ENCODE peak calls at places on chromosomes 7 and 10, in seven cellular contexts. One of them, this sample, is unnamed.

GRCh38 chr7:73822319-73823173 is 8.2 kb upstream of the CLDN4 start:
- DNase-seq in GM20000: no peak
- DNase-seq in cardiac fibroblast: peak
- DNase-seq in hepatocyte: peak
- DNase-seq in GM12865: no peak
- DNase-seq in activated naive CD8-positive, alpha-beta T cell treated with anti-CD3 and anti-CD28 coated beads, Interleukin-2, amount 50 U/mL, for 24 hours: no peak
- DNase-seq in activated naive CD4-positive, alpha-beta T cell: no peak
- DNase-seq in this sample: peak

GRCh38 chr10:125691160-125691981 is 8.4 kb upstream of the TEX36 start:
- DNase-seq in activated naive CD8-positive, alpha-beta T cell treated with anti-CD3 and anti-CD28 coated beads, Interleukin-2, amount 50 U/mL, for 24 hours: no peak
- DNase-seq in hepatocyte: no peak
- DNase-seq in cardiac fibroblast: no peak
- DNase-seq in GM20000: no peak
- DNase-seq in GM12865: no peak
- DNase-seq in activated naive CD4-positive, alpha-beta T cell: no peak
- DNase-seq in this sample: peak

GRCh38 chr10:102418612-102419560 is at the start of gene PSD:
- DNase-seq in GM20000: no peak
- DNase-seq in hepatocyte: no peak
- DNase-seq in activated naive CD8-positive, alpha-beta T cell treated with anti-CD3 and anti-CD28 coated beads, Interleukin-2, amount 50 U/mL, for 24 hours: no peak
- DNase-seq in activated naive CD4-positive, alpha-beta T cell: no peak
- DNase-seq in GM12865: no peak
- DNase-seq in cardiac fibroblast: no peak
- DNase-seq in this sample: no peak

GRCh38 chr7:725223-726005 is 1.1 kb upstream of the DNAAF5 start:
- DNase-seq in cardiac fibroblast: peak
- DNase-seq in hepatocyte: peak
- DNase-seq in GM20000: no peak
- DNase-seq in GM12865: no peak
- DNase-seq in activated naive CD8-positive, alpha-beta T cell treated with anti-CD3 and anti-CD28 coated beads, Interleukin-2, amount 50 U/mL, for 24 hours: no peak
- DNase-seq in activated naive CD4-positive, alpha-beta T cell: no peak
- DNase-seq in this sample: peak

GRCh38 chr10:9858816-9859215 is 1158.9 kb upstream of the CELF2 start:
- DNase-seq in cardiac fibroblast: peak
- DNase-seq in GM20000: no peak
- DNase-seq in hepatocyte: no peak
- DNase-seq in activated naive CD8-positive, alpha-beta T cell treated with anti-CD3 and anti-CD28 coated beads, Interleukin-2, amount 50 U/mL, for 24 hours: no peak
- DNase-seq in activated naive CD4-positive, alpha-beta T cell: no peak
- DNase-seq in GM12865: no peak
- DNase-seq in this sample: no peak

GRCh38 chr10:47207280-47207613 is 92.8 kb upstream of the GDF10 start:
- DNase-seq in GM12865: no peak
- DNase-seq in GM20000: no peak
- DNase-seq in activated naive CD4-positive, alpha-beta T cell: no peak
- DNase-seq in activated naive CD8-positive, alpha-beta T cell treated with anti-CD3 and anti-CD28 coated beads, Interleukin-2, amount 50 U/mL, for 24 hours: peak
- DNase-seq in hepatocyte: peak
- DNase-seq in cardiac fibroblast: peak
- DNase-seq in this sample: no peak

GRCh38 chr7:98284335-98285036 is 3.0 kb downstream of the BRI3 start:
- DNase-seq in GM12865: no peak
- DNase-seq in activated naive CD4-positive, alpha-beta T cell: no peak
- DNase-seq in hepatocyte: peak
- DNase-seq in activated naive CD8-positive, alpha-beta T cell treated with anti-CD3 and anti-CD28 coated beads, Interleukin-2, amount 50 U/mL, for 24 hours: no peak
- DNase-seq in GM20000: no peak
- DNase-seq in cardiac fibroblast: peak
- DNase-seq in this sample: peak

GRCh38 chr10:26249681-26250080 is 33.1 kb downstream of the GAD2 start:
- DNase-seq in activated naive CD8-positive, alpha-beta T cell treated with anti-CD3 and anti-CD28 coated beads, Interleukin-2, amount 50 U/mL, for 24 hours: no peak
- DNase-seq in cardiac fibroblast: no peak
- DNase-seq in GM20000: no peak
- DNase-seq in GM12865: no peak
- DNase-seq in hepatocyte: no peak
- DNase-seq in activated naive CD4-positive, alpha-beta T cell: no peak
- DNase-seq in this sample: no peak

GRCh38 chr10:78937800-78938694 is 130.7 kb upstream of the ZMIZ1 start:
- DNase-seq in cardiac fibroblast: no peak
- DNase-seq in GM20000: no peak
- DNase-seq in hepatocyte: no peak
- DNase-seq in activated naive CD4-positive, alpha-beta T cell: no peak
- DNase-seq in GM12865: no peak
- DNase-seq in activated naive CD8-positive, alpha-beta T cell treated with anti-CD3 and anti-CD28 coated beads, Interleukin-2, amount 50 U/mL, for 24 hours: peak
- DNase-seq in this sample: no peak

GRCh38 chr7:127689194-127689772 is 37.3 kb downstream of the SND1 start:
- DNase-seq in GM20000: no peak
- DNase-seq in activated naive CD8-positive, alpha-beta T cell treated with anti-CD3 and anti-CD28 coated beads, Interleukin-2, amount 50 U/mL, for 24 hours: no peak
- DNase-seq in cardiac fibroblast: no peak
- DNase-seq in GM12865: no peak
- DNase-seq in activated naive CD4-positive, alpha-beta T cell: no peak
- DNase-seq in hepatocyte: no peak
- DNase-seq in this sample: no peak

GRCh38 chr7:41467596-41467995 is 235.3 kb downstream of the INHBA start:
- DNase-seq in cardiac fibroblast: no peak
- DNase-seq in activated naive CD8-positive, alpha-beta T cell treated with anti-CD3 and anti-CD28 coated beads, Interleukin-2, amount 50 U/mL, for 24 hours: no peak
- DNase-seq in activated naive CD4-positive, alpha-beta T cell: no peak
- DNase-seq in hepatocyte: no peak
- DNase-seq in GM20000: no peak
- DNase-seq in GM12865: no peak
- DNase-seq in this sample: no peak

GRCh38 chr7:92797693-92798092 is 38.7 kb downstream of the CDK6 start:
- DNase-seq in GM12865: peak
- DNase-seq in hepatocyte: no peak
- DNase-seq in cardiac fibroblast: peak
- DNase-seq in activated naive CD4-positive, alpha-beta T cell: no peak
- DNase-seq in activated naive CD8-positive, alpha-beta T cell treated with anti-CD3 and anti-CD28 coated beads, Interleukin-2, amount 50 U/mL, for 24 hours: peak
- DNase-seq in GM20000: no peak
- DNase-seq in this sample: no peak

GRCh38 chr7:75732764-75733630 is 5.7 kb downstream of the HIP1 start:
- DNase-seq in activated naive CD4-positive, alpha-beta T cell: no peak
- DNase-seq in cardiac fibroblast: peak
- DNase-seq in hepatocyte: peak
- DNase-seq in activated naive CD8-positive, alpha-beta T cell treated with anti-CD3 and anti-CD28 coated beads, Interleukin-2, amount 50 U/mL, for 24 hours: no peak
- DNase-seq in GM12865: no peak
- DNase-seq in GM20000: no peak
- DNase-seq in this sample: no peak

GRCh38 chr7:157273208-157274202 is 63.3 kb upstream of the DNAJB6 start:
- DNase-seq in activated naive CD4-positive, alpha-beta T cell: peak
- DNase-seq in activated naive CD8-positive, alpha-beta T cell treated with anti-CD3 and anti-CD28 coated beads, Interleukin-2, amount 50 U/mL, for 24 hours: peak
- DNase-seq in GM12865: peak
- DNase-seq in GM20000: peak
- DNase-seq in hepatocyte: peak
- DNase-seq in cardiac fibroblast: peak
- DNase-seq in this sample: peak

GRCh38 chr10:45502458-45502857 is 128.4 kb downstream of the ALOX5 start:
- DNase-seq in activated naive CD8-positive, alpha-beta T cell treated with anti-CD3 and anti-CD28 coated beads, Interleukin-2, amount 50 U/mL, for 24 hours: no peak
- DNase-seq in GM20000: no peak
- DNase-seq in GM12865: no peak
- DNase-seq in hepatocyte: no peak
- DNase-seq in cardiac fibroblast: peak
- DNase-seq in activated naive CD4-positive, alpha-beta T cell: no peak
- DNase-seq in this sample: no peak

GRCh38 chr10:100286051-100287033 is at the start of gene BLOC1S2:
- DNase-seq in hepatocyte: peak
- DNase-seq in GM20000: peak
- DNase-seq in activated naive CD4-positive, alpha-beta T cell: peak
- DNase-seq in cardiac fibroblast: peak
- DNase-seq in activated naive CD8-positive, alpha-beta T cell treated with anti-CD3 and anti-CD28 coated beads, Interleukin-2, amount 50 U/mL, for 24 hours: peak
- DNase-seq in GM12865: peak
- DNase-seq in this sample: peak

GRCh38 chr10:75712241-75712880 is 280.9 kb downstream of the LRMDA start:
- DNase-seq in GM20000: no peak
- DNase-seq in activated naive CD8-positive, alpha-beta T cell treated with anti-CD3 and anti-CD28 coated beads, Interleukin-2, amount 50 U/mL, for 24 hours: no peak
- DNase-seq in hepatocyte: no peak
- DNase-seq in GM12865: no peak
- DNase-seq in activated naive CD4-positive, alpha-beta T cell: no peak
- DNase-seq in cardiac fibroblast: no peak
- DNase-seq in this sample: no peak

GRCh38 chr10:132467464-132468149 is 70.0 kb upstream of the INPP5A start:
- DNase-seq in cardiac fibroblast: no peak
- DNase-seq in GM20000: no peak
- DNase-seq in hepatocyte: no peak
- DNase-seq in GM12865: no peak
- DNase-seq in activated naive CD8-positive, alpha-beta T cell treated with anti-CD3 and anti-CD28 coated beads, Interleukin-2, amount 50 U/mL, for 24 hours: no peak
- DNase-seq in activated naive CD4-positive, alpha-beta T cell: no peak
- DNase-seq in this sample: no peak

GRCh38 chr10:129730993-129731325 is 233.1 kb downstream of the EBF3 start:
- DNase-seq in activated naive CD8-positive, alpha-beta T cell treated with anti-CD3 and anti-CD28 coated beads, Interleukin-2, amount 50 U/mL, for 24 hours: no peak
- DNase-seq in cardiac fibroblast: no peak
- DNase-seq in GM12865: no peak
- DNase-seq in activated naive CD4-positive, alpha-beta T cell: no peak
- DNase-seq in GM20000: no peak
- DNase-seq in hepatocyte: no peak
- DNase-seq in this sample: no peak

GRCh38 chr7:14851610-14852009 is 50.9 kb downstream of the DGKB start:
- DNase-seq in GM20000: no peak
- DNase-seq in activated naive CD8-positive, alpha-beta T cell treated with anti-CD3 and anti-CD28 coated beads, Interleukin-2, amount 50 U/mL, for 24 hours: no peak
- DNase-seq in hepatocyte: no peak
- DNase-seq in GM12865: no peak
- DNase-seq in cardiac fibroblast: peak
- DNase-seq in activated naive CD4-positive, alpha-beta T cell: no peak
- DNase-seq in this sample: no peak

GRCh38 chr7:31825576-31825975 is 138.6 kb downstream of the PPP1R17 start:
- DNase-seq in activated naive CD8-positive, alpha-beta T cell treated with anti-CD3 and anti-CD28 coated beads, Interleukin-2, amount 50 U/mL, for 24 hours: no peak
- DNase-seq in GM20000: no peak
- DNase-seq in GM12865: no peak
- DNase-seq in hepatocyte: no peak
- DNase-seq in activated naive CD4-positive, alpha-beta T cell: no peak
- DNase-seq in cardiac fibroblast: no peak
- DNase-seq in this sample: no peak

GRCh38 chr7:2882111-2882510 is 38.0 kb upstream of the GNA12 start:
- DNase-seq in activated naive CD8-positive, alpha-beta T cell treated with anti-CD3 and anti-CD28 coated beads, Interleukin-2, amount 50 U/mL, for 24 hours: no peak
- DNase-seq in hepatocyte: no peak
- DNase-seq in GM12865: no peak
- DNase-seq in activated naive CD4-positive, alpha-beta T cell: no peak
- DNase-seq in cardiac fibroblast: no peak
- DNase-seq in GM20000: no peak
- DNase-seq in this sample: no peak

GRCh38 chr7:124700655-124701054 is 64.9 kb downstream of the GPR37 start:
- DNase-seq in GM20000: no peak
- DNase-seq in activated naive CD8-positive, alpha-beta T cell treated with anti-CD3 and anti-CD28 coated beads, Interleukin-2, amount 50 U/mL, for 24 hours: no peak
- DNase-seq in cardiac fibroblast: no peak
- DNase-seq in hepatocyte: no peak
- DNase-seq in activated naive CD4-positive, alpha-beta T cell: no peak
- DNase-seq in GM12865: no peak
- DNase-seq in this sample: peak

GRCh38 chr10:71285180-71285545 is 33.9 kb upstream of the SLC29A3 start:
- DNase-seq in cardiac fibroblast: peak
- DNase-seq in activated naive CD8-positive, alpha-beta T cell treated with anti-CD3 and anti-CD28 coated beads, Interleukin-2, amount 50 U/mL, for 24 hours: peak
- DNase-seq in activated naive CD4-positive, alpha-beta T cell: no peak
- DNase-seq in GM20000: peak
- DNase-seq in hepatocyte: peak
- DNase-seq in GM12865: peak
- DNase-seq in this sample: peak

GRCh38 chr10:14285941-14286555 is 44.7 kb downstream of the FRMD4A start:
- DNase-seq in hepatocyte: no peak
- DNase-seq in GM20000: no peak
- DNase-seq in cardiac fibroblast: no peak
- DNase-seq in GM12865: no peak
- DNase-seq in activated naive CD4-positive, alpha-beta T cell: no peak
- DNase-seq in activated naive CD8-positive, alpha-beta T cell treated with anti-CD3 and anti-CD28 coated beads, Interleukin-2, amount 50 U/mL, for 24 hours: no peak
- DNase-seq in this sample: no peak

GRCh38 chr7:956031-956430 is 1.6 kb upstream of the ADAP1 start:
- DNase-seq in cardiac fibroblast: no peak
- DNase-seq in GM20000: no peak
- DNase-seq in activated naive CD8-positive, alpha-beta T cell treated with anti-CD3 and anti-CD28 coated beads, Interleukin-2, amount 50 U/mL, for 24 hours: no peak
- DNase-seq in GM12865: no peak
- DNase-seq in activated naive CD4-positive, alpha-beta T cell: no peak
- DNase-seq in hepatocyte: no peak
- DNase-seq in this sample: no peak

GRCh38 chr10:99435986-99436633 is 5.7 kb upstream of the GOT1 start:
- DNase-seq in hepatocyte: peak
- DNase-seq in GM12865: peak
- DNase-seq in cardiac fibroblast: peak
- DNase-seq in GM20000: peak
- DNase-seq in activated naive CD8-positive, alpha-beta T cell treated with anti-CD3 and anti-CD28 coated beads, Interleukin-2, amount 50 U/mL, for 24 hours: no peak
- DNase-seq in activated naive CD4-positive, alpha-beta T cell: no peak
- DNase-seq in this sample: peak

GRCh38 chr7:140899883-140900282 is 24.8 kb downstream of the BRAF start:
- DNase-seq in cardiac fibroblast: no peak
- DNase-seq in activated naive CD8-positive, alpha-beta T cell treated with anti-CD3 and anti-CD28 coated beads, Interleukin-2, amount 50 U/mL, for 24 hours: no peak
- DNase-seq in GM20000: no peak
- DNase-seq in hepatocyte: no peak
- DNase-seq in activated naive CD4-positive, alpha-beta T cell: no peak
- DNase-seq in GM12865: peak
- DNase-seq in this sample: no peak

GRCh38 chr7:2272031-2272430 is 30.0 kb downstream of the NUDT1 start:
- DNase-seq in hepatocyte: no peak
- DNase-seq in activated naive CD4-positive, alpha-beta T cell: no peak
- DNase-seq in GM12865: no peak
- DNase-seq in activated naive CD8-positive, alpha-beta T cell treated with anti-CD3 and anti-CD28 coated beads, Interleukin-2, amount 50 U/mL, for 24 hours: no peak
- DNase-seq in GM20000: no peak
- DNase-seq in cardiac fibroblast: no peak
- DNase-seq in this sample: no peak

GRCh38 chr7:150992833-150993302 is 2.1 kb downstream of the NOS3 start:
- DNase-seq in GM20000: no peak
- DNase-seq in cardiac fibroblast: peak
- DNase-seq in activated naive CD4-positive, alpha-beta T cell: no peak
- DNase-seq in GM12865: peak
- DNase-seq in hepatocyte: peak
- DNase-seq in activated naive CD8-positive, alpha-beta T cell treated with anti-CD3 and anti-CD28 coated beads, Interleukin-2, amount 50 U/mL, for 24 hours: no peak
- DNase-seq in this sample: no peak

This sample was measured in trophoblast cell.